ENCODE peak calls at places on chromosomes 1 and 21, in seven cellular contexts. L is HepG2, J is HCT116, B is GM12878, P is H1, D is K562, H is SK-N-SH. C is an unnamed sample.

GRCh38 chr1:203311368-203312301 is 6.3 kb downstream of the BTG2 start:
- DNase-seq in L (no peak), J (no peak), B (no peak), P (no peak), D (peak; percentile 80), H (no peak), C (no peak)

GRCh38 chr1:161502181-161502580 is 3.1 kb upstream of the FCGR2A start:
- DNase-seq in L (no peak), J (no peak), B (no peak), P (no peak), D (no peak), H (no peak), C (no peak)

GRCh38 chr1:6300342-6301141 is 39.6 kb upstream of the GPR153 start:
- DNase-seq in L (no peak), J (no peak), B (no peak), P (no peak), D (no peak), H (no peak), C (no peak)

GRCh38 chr1:159915571-159916239 is 9.6 kb downstream of the TAGLN2 start:
- DNase-seq in L (no peak), J (no peak), B (no peak), P (no peak), D (no peak), H (no peak), C (no peak)

GRCh38 chr1:36133484-36133883 is 8.5 kb upstream of the COL8A2 start:
- DNase-seq in L (no peak), J (no peak), B (no peak), P (no peak), D (no peak), H (peak; percentile 44), C (no peak)

GRCh38 chr1:42913426-42914091 is 45.1 kb downstream of the SLC2A1 start:
- DNase-seq in L (peak; percentile 84), J (peak; percentile 78), B (peak; percentile 64), P (peak; percentile 62), D (peak; percentile 66), H (peak; percentile 67), C (peak; percentile 82)

GRCh38 chr1:169689395-169689794 is 22.0 kb downstream of the SELL start:
- DNase-seq in L (no peak), J (no peak), B (no peak), P (no peak), D (no peak), H (no peak), C (no peak)

GRCh38 chr1:207039380-207040180 is 7.0 kb upstream of the C1orf116 start:
- DNase-seq in L (no peak), J (no peak), B (no peak), P (no peak), D (no peak), H (no peak), C (no peak)

GRCh38 chr21:42187976-42188653 is 30.8 kb upstream of the ABCG1 start:
- DNase-seq in L (no peak), J (no peak), B (peak; percentile 92), P (no peak), D (no peak), H (no peak), C (no peak)

GRCh38 chr1:91736999-91737615 is 148.8 kb downstream of the TGFBR3 start:
- DNase-seq in L (peak; percentile 87), J (peak; percentile 81), B (no peak), P (no peak), D (no peak), H (no peak), C (peak; percentile 43)

GRCh38 chr1:5455056-5455455 is 537.2 kb downstream of the NPHP4 start:
- DNase-seq in L (no peak), J (no peak), B (no peak), P (no peak), D (no peak), H (no peak), C (no peak)

GRCh38 chr1:94667716-94668282 is 126.2 kb upstream of the F3 start:
- DNase-seq in L (no peak), J (no peak), B (no peak), P (peak; percentile 17), D (no peak), H (no peak), C (no peak)

GRCh38 chr1:211643324-211644212 is 31.9 kb downstream of the NEK2 start:
- DNase-seq in L (peak; percentile 96), J (no peak), B (no peak), P (peak; percentile 45), D (peak; percentile 56), H (peak; percentile 78), C (peak; percentile 88)

GRCh38 chr1:63817152-63817667 is 43.4 kb downstream of the ROR1 start:
- DNase-seq in L (no peak), J (no peak), B (no peak), P (no peak), D (no peak), H (peak; percentile 58), C (no peak)

GRCh38 chr1:186165303-186165702 is 209.8 kb downstream of the TPR start:
- DNase-seq in L (no peak), J (no peak), B (no peak), P (no peak), D (no peak), H (no peak), C (no peak)

GRCh38 chr1:18060331-18060730 is 47.3 kb upstream of the IGSF21 start:
- DNase-seq in L (no peak), J (no peak), B (no peak), P (no peak), D (no peak), H (no peak), C (no peak)

GRCh38 chr1:18055181-18055580 is 52.4 kb upstream of the IGSF21 start:
- DNase-seq in L (no peak), J (no peak), B (no peak), P (no peak), D (no peak), H (no peak), C (no peak)

GRCh38 chr1:18059206-18059605 is 48.4 kb upstream of the IGSF21 start:
- DNase-seq in L (no peak), J (no peak), B (no peak), P (no peak), D (no peak), H (no peak), C (no peak)

GRCh38 chr1:18057643-18058042 is 50.0 kb upstream of the IGSF21 start:
- DNase-seq in L (no peak), J (no peak), B (no peak), P (no peak), D (no peak), H (no peak), C (no peak)

GRCh38 chr1:18058522-18058921 is 49.1 kb upstream of the IGSF21 start:
- DNase-seq in L (no peak), J (no peak), B (no peak), P (no peak), D (no peak), H (no peak), C (no peak)
- TF ChIP-seq JUND in L (no peak), J (no peak), B (no peak), P (no peak), D (no peak), H (no peak), C (no peak)

GRCh38 chr1:116389013-116389412 is 16.0 kb downstream of the ATP1A1 start:
- DNase-seq in L (no peak), J (no peak), B (no peak), P (no peak), D (no peak), H (no peak), C (no peak)

GRCh38 chr1:116389705-116390104 is 16.7 kb downstream of the ATP1A1 start:
- DNase-seq in L (no peak), J (no peak), B (no peak), P (no peak), D (no peak), H (no peak), C (no peak)

GRCh38 chr1:116391207-116391606 is 18.2 kb downstream of the ATP1A1 start:
- DNase-seq in L (no peak), J (no peak), B (no peak), P (no peak), D (no peak), H (no peak), C (no peak)

GRCh38 chr1:116388122-116388521 is 15.1 kb downstream of the ATP1A1 start:
- DNase-seq in L (no peak), J (no peak), B (no peak), P (no peak), D (peak; percentile 48), H (no peak), C (no peak)

DNA sequence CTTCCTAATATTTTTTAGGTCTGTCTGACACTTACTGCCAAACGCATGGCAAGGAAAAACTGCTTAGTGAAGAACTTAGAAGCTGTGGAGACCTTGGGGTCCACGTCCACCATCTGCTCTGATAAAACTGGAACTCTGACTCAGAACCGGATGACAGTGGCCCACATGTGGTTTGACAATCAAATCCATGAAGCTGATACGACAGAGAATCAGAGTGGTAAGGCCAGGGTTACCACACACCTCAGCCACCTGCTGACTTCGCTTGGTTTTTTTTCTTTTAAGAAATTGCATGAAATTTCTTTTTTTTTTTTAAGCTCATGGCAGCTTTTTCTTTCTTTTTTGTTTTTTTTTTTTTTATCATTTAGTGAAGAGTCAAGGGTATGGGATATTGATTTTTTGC is 17.2 kb downstream of the ATP1A1 start:
- DNase-seq in L (no peak), J (no peak), B (no peak), P (no peak), D (no peak), H (no peak), C (no peak)
- TF ChIP-seq JUND in L (no peak), J (no peak), B (peak; percentile 36), P (no peak), D (no peak), H (no peak), C (no peak)

DNA sequence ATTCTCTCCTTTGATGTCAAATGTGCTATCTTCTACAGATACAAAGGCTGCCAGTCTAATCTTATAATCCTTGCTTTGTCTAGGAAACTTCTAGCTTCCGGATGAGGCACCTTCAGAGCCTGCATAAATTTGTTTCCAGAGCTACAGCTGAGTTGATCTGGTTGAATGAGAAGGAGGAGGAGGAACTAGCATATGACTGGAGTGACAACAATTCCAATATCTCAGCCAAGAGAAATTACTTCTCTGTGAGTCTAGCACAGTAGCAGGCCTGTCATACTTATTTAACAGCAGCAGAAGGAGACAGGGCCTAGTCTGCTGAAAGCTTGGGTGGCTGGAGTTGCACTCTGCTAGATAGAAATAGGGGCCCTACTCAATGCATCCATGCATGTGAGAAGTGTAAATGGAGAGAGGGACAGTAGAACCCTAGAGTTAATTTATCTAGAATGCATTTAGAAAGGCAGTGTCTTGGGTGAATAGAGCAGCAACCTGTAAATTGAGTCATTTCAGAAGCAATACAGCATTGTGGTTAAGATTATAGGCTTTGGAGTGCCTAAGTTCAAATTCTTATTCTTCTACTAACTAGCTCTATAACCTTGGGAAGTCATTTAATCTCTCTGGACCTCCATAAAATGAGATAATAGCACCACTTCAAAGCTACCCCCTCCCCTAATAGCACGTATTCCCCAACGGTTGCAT is 89.0 kb downstream of the MACF1 start:
- DNase-seq in L (no peak), J (no peak), B (no peak), P (no peak), D (no peak), H (no peak), C (no peak)
- TF ChIP-seq JUND in L (no peak), J (no peak), B (no peak), P (no peak), D (no peak), H (no peak), C (no peak)

DNA sequence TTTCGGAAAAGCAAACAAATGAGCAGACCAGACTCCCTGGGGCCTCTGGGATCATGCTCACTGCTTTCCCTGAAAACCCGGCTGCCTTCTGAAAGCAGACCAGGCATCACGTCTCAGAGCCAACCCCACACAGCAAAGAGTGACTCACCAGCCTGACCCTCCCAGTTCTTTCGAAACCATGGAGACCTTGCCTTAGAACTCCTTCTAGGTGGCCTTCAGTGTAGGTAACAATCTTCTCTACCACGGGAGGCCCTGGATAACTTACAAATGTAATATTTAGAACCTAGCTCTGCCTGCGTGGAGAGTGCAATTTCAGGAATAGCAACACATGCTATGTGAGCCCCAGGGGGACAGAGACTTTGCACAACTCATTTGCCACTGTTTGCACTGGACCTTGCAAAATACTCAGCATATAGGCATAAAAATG is 105.2 kb downstream of the SUSD4 start:
- DNase-seq in L (peak; percentile 10), J (no peak), B (no peak), P (no peak), D (peak; percentile 25), H (no peak), C (no peak)
- TF ChIP-seq JUND in L (no peak), J (peak; percentile 46), B (no peak), P (no peak), D (peak; percentile 89), H (no peak), C (no peak)